ENCODE peak calls at places on chromosome 9, in four cellular contexts. I, O, D and V are unnamed samples.

GRCh38 chr9:70229579-70229978 is 29.2 kb upstream of the SMC5 start:
- DNase-seq in I (no peak), D (no peak), O (no peak), V (no peak)

GRCh38 chr9:9061599-9061998 is 1262.0 kb upstream of the DMAC1 start:
- DNase-seq in I (no peak), O (peak; percentile 30), D (no peak), V (no peak)

GRCh38 chr9:72324974-72325373 is 40.0 kb downstream of the ZFAND5 start:
- DNase-seq in O (peak; percentile 9), D (no peak), I (no peak), V (no peak)

GRCh38 chr9:130390371-130390770 is 54.4 kb upstream of the ASS1 start:
- DNase-seq in I (no peak), O (no peak), D (peak; percentile 34), V (no peak)

GRCh38 chr9:94802795-94803194 is 76.3 kb downstream of the AOPEP start:
- DNase-seq in O (no peak), D (no peak), I (no peak), V (no peak)

GRCh38 chr9:115209601-115210306 is 91.8 kb upstream of the TNC start:
- DNase-seq in O (no peak), I (no peak), D (no peak), V (no peak)

GRCh38 chr9:100525563-100525962 is 52.3 kb upstream of the CAVIN4 start:
- DNase-seq in O (no peak), I (no peak), D (peak; percentile 24), V (no peak)

GRCh38 chr9:93958121-93958874 is 3.1 kb upstream of the BARX1 start:
- DNase-seq in I (no peak), D (no peak), O (no peak), V (no peak)

GRCh38 chr9:135605238-135605781 is 34.0 kb downstream of the GLT6D1 start:
- DNase-seq in O (no peak), D (no peak), I (no peak), V (peak; percentile 3)

GRCh38 chr9:71648453-71648852 is 119.9 kb downstream of the CEMIP2 start:
- DNase-seq in D (no peak), I (no peak), O (no peak), V (no peak)

GRCh38 chr9:99173570-99174504 is 47.9 kb downstream of the ALG2 start:
- DNase-seq in O (peak; percentile 87), D (no peak), I (no peak), V (no peak)

GRCh38 chr9:88932766-88933165 is 58.5 kb upstream of the S1PR3 start:
- DNase-seq in I (no peak), D (peak; percentile 22), O (no peak), V (no peak)

GRCh38 chr9:87529666-87530065 is 32.0 kb downstream of the DAPK1 start:
- DNase-seq in I (no peak), D (no peak), O (no peak), V (no peak)

GRCh38 chr9:69433426-69433825 is 108.4 kb downstream of the ENTREP1 start:
- DNase-seq in I (no peak), D (no peak), O (no peak), V (no peak)

GRCh38 chr9:131609116-131609830 is 64.0 kb downstream of the PRRT1B start:
- DNase-seq in D (no peak), I (no peak), O (no peak), V (no peak)

GRCh38 chr9:121133104-121133816 is 58.5 kb downstream of the CNTRL start:
- DNase-seq in O (peak; percentile 77), I (peak; percentile 56), D (peak; percentile 34), V (peak; percentile 26)

GRCh38 chr9:70551391-70551790 is 136.9 kb upstream of the KLF9 start:
- DNase-seq in I (no peak), D (no peak), O (no peak), V (no peak)

GRCh38 chr9:71147368-71147767 is 25.9 kb upstream of the TRPM3 start:
- DNase-seq in D (no peak), I (no peak), O (no peak), V (no peak)

DNA sequence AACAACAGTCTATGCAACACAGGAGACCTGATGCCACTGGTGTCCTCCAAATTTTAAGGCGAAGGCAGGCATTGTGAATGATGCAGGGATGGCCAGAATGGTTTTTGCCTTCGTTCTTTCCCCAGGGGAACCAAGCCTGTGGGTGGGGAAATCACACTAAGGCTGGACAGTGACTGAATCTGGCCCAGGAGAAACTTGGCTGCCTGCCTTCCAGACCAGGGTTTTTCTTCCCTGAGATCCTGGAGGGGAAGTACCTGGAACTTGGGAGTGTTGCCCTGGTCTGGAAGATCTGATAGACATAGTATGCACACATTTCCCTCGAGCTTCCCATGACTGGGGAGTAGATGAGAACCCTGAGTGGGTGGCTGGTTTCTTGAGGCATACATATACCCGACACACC is 699 bp upstream of the IL11RA start:
- DNase-seq in D (no peak), O (no peak), I (peak; percentile 47), V (no peak)
- H3K4me1 ChIP-seq in D (peaks cover 60% of the 10 kb centered on the region), O (peaks cover 58% of the 10 kb centered on the region), I (peaks cover 55% of the 10 kb centered on the region), V (peaks cover 28% of the 10 kb centered on the region)

GRCh38 chr9:128733256-128733655 is 9.3 kb upstream of the ZDHHC12 start:
- DNase-seq in D (peak; percentile 86), I (peak; percentile 78), O (peak; percentile 91), V (peak; percentile 58)
- TF ChIP-seq POLR2AphosphoS5 in D (no peak), I (no peak), O (no peak), V (peak; percentile 71)

GRCh38 chr9:128916204-128916603 is 4.6 kb upstream of the PHYHD1 start:
- DNase-seq in I (no peak), D (no peak), O (no peak), V (peak; percentile 42)
- H3K4me1 ChIP-seq in I (peaks cover 58% of the 10 kb centered on the region), D (peaks cover 43% of the 10 kb centered on the region), O (peaks cover 97% of the 10 kb centered on the region), V (peaks cover 46% of the 10 kb centered on the region)

DNA sequence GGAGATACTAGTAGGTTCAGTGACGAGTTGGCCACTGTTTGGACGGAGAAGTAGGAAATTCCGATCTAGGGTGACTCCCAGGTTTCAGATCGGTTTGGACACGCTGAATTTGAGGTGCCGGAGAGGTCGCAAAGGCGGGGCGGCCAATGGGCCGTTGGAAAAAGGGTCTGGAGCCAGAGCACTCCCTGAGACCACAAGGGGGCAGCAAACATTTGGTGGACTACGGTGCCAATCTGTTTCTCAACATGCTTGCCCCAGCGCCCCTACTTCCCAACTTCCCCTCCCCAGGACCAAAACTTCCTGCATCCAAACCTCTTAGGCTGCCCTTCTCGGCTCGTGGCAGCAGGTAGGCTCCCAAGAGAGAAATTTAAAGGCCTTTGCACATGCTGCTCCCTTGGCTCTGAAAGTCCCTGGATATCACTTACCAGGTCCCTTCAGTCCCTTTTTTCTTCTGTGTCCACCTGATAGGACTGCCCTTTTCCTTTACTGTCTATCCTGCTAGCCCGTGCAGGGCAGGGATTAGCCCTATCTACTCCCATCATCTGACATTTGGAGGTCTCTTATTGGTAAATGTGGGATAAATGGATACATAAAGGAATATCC is 992 bp upstream of the RPP25L start:
- DNase-seq in D (peak; percentile 60), I (peak; percentile 81), O (peak; percentile 73), V (peak; percentile 85)
- TF ChIP-seq POLR2AphosphoS5 in D (no peak), I (no peak), O (no peak), V (peak; percentile 35)

GRCh38 chr9:21680590-21680989 is 121.8 kb upstream of the MTAP start:
- DNase-seq in D (no peak), I (no peak), O (no peak), V (no peak)
- H3K4me1 ChIP-seq in D (no peaks in the 10 kb centered on the region), I (no peaks in the 10 kb centered on the region), O (no peaks in the 10 kb centered on the region), V (no peaks in the 10 kb centered on the region)

GRCh38 chr9:137242329-137243204 is 1.5 kb downstream of the TUBB4B start:
- DNase-seq in O (no peak), I (no peak), D (no peak), V (no peak)
- TF ChIP-seq POLR2AphosphoS5 in O (no peak), I (peak; percentile 69), D (peak; percentile 47), V (no peak)